ENCODE peak calls at places on chromosome 6, in nine cellular contexts. Y is endodermal cell; V is GM12865; A is NCI-H1930; T is NCI-H1105 treated with DMSO at 0.1 percent for 48 hours; F is NCI-H774; S is activated T-helper 1 cell treated with anti-CD3 and anti-CD28 coated beads, Interleukin-2, amount 50 U/mL, for 16 hours; H is amygdala; N is hippocampal formation. X is an unnamed sample.

GRCh38 chr6:118495639-118496296 is 52.3 kb upstream of the PLN start:
- DNase-seq in V (no peak), A (no peak), Y (no peak), T (no peak), H (no peak), S (no peak), F (no peak), N (no peak), X (no peak)

GRCh38 chr6:33160728-33161323 is 31.4 kb downstream of the COL11A2 start:
- DNase-seq in H (no peak), S (no peak), A (no peak), Y (peak), T (no peak), F (no peak), V (no peak), N (peak), X (peak)

GRCh38 chr6:101395345-101395744 is 1.8 kb downstream of the GRIK2 start:
- DNase-seq in V (no peak), A (no peak), S (no peak), F (no peak), H (no peak), Y (no peak), N (peak), T (peak), X (no peak)

GRCh38 chr6:152462716-152463115 is 174.4 kb downstream of the SYNE1 start:
- DNase-seq in V (no peak), F (no peak), Y (no peak), S (no peak), A (no peak), T (no peak), N (no peak), H (no peak), X (no peak)

GRCh38 chr6:139161169-139161568 is 26.3 kb downstream of the HECA start:
- DNase-seq in S (peak), A (no peak), N (no peak), T (no peak), F (peak), V (peak), H (no peak), Y (no peak), X (no peak)

GRCh38 chr6:64294034-64294433 is 658.4 kb downstream of the PHF3 start:
- DNase-seq in Y (no peak), H (no peak), T (no peak), F (no peak), A (no peak), V (no peak), N (no peak), S (no peak), X (no peak)

GRCh38 chr6:77762386-77762785 is 109.5 kb downstream of the MEI4 start:
- DNase-seq in H (no peak), Y (no peak), S (no peak), T (no peak), V (no peak), A (no peak), F (no peak), N (no peak), X (no peak)

GRCh38 chr6:125670586-125670985 is 78.8 kb upstream of the HEY2 start:
- DNase-seq in F (no peak), A (no peak), T (no peak), V (no peak), Y (peak), N (no peak), H (no peak), S (no peak), X (no peak)

GRCh38 chr6:127515234-127515793 is 3.8 kb downstream of the MTCL3 start:
- DNase-seq in T (peak), F (peak), N (peak), A (peak), Y (peak), S (no peak), H (peak), V (no peak), X (no peak)

GRCh38 chr6:36040958-36041357 is 13.3 kb downstream of the MAPK14 start:
- DNase-seq in V (no peak), S (no peak), A (no peak), T (no peak), F (no peak), H (no peak), N (no peak), Y (no peak), X (no peak)

GRCh38 chr6:21386744-21387143 is 206.8 kb upstream of the SOX4 start:
- DNase-seq in S (no peak), V (no peak), Y (peak), T (no peak), H (no peak), F (no peak), N (no peak), A (no peak), X (no peak)

GRCh38 chr6:39076086-39076992 is 27.8 kb downstream of the GLP1R start:
- DNase-seq in F (no peak), T (no peak), A (no peak), N (no peak), H (no peak), V (no peak), Y (peak), S (no peak), X (no peak)

GRCh38 chr6:24495516-24495847 is 713 bp downstream of the ALDH5A1 start:
- DNase-seq in F (peak), Y (peak), V (peak), S (peak), H (peak), A (no peak), T (no peak), N (peak), X (peak)

GRCh38 chr6:27145731-27146455 is 101.6 kb upstream of the PRSS16 start:
- DNase-seq in V (peak), H (peak), T (peak), Y (peak), S (peak), N (peak), F (peak), A (peak), X (peak)

GRCh38 chr6:29653452-29654038 is 3.3 kb upstream of the MOG start:
- DNase-seq in N (peak), Y (peak), T (peak), H (no peak), V (peak), F (peak), S (no peak), A (peak), X (no peak)

GRCh38 chr6:124233221-124233620 is 429.6 kb downstream of the NKAIN2 start:
- DNase-seq in A (no peak), Y (no peak), V (no peak), N (no peak), F (no peak), H (no peak), T (no peak), S (no peak), X (no peak)

GRCh38 chr6:20575691-20576451 is 41.6 kb downstream of the CDKAL1 start:
- DNase-seq in Y (no peak), F (no peak), V (no peak), A (no peak), H (no peak), T (peak), N (no peak), S (no peak), X (no peak)

GRCh38 chr6:159981171-159981571 is 12.3 kb downstream of the IGF2R start:
- DNase-seq in S (no peak), V (no peak), F (no peak), H (no peak), N (no peak), A (no peak), Y (no peak), T (no peak), X (no peak)

GRCh38 chr6:141548969-141549368 is 583.8 kb upstream of the GJE1 start:
- DNase-seq in Y (no peak), T (no peak), S (no peak), F (no peak), V (no peak), H (no peak), N (no peak), A (no peak), X (no peak)

GRCh38 chr6:110255356-110255755 is 75.1 kb downstream of the CDC40 start:
- DNase-seq in Y (peak), F (no peak), S (no peak), A (no peak), T (no peak), N (no peak), H (no peak), V (peak), X (peak)

GRCh38 chr6:101085327-101085726 is 204.2 kb upstream of the ASCC3 start:
- DNase-seq in A (no peak), S (no peak), F (no peak), N (no peak), T (no peak), Y (no peak), H (no peak), V (no peak), X (no peak)

GRCh38 chr6:34154668-34155447 is 9.0 kb upstream of the GRM4 start:
- DNase-seq in F (peak), V (peak), Y (peak), T (peak), H (peak), S (peak), A (peak), N (no peak), X (no peak)

GRCh38 chr6:3355358-3356055 is 96.8 kb downstream of the PSMG4 start:
- DNase-seq in Y (peak), H (no peak), A (no peak), F (no peak), S (no peak), N (peak), T (peak), V (no peak), X (peak)

GRCh38 chr6:87936065-87936464 is 111.6 kb upstream of the SPACA1 start:
- DNase-seq in V (no peak), H (no peak), T (no peak), F (no peak), A (no peak), S (no peak), N (no peak), Y (no peak), X (no peak)

GRCh38 chr6:112574190-112574589 is 227.1 kb downstream of the RFPL4B start:
- DNase-seq in A (no peak), F (no peak), T (no peak), S (no peak), H (no peak), N (no peak), Y (peak), V (no peak), X (no peak)

GRCh38 chr6:2505624-2506023 is 245.1 kb downstream of the MYLK4 start:
- DNase-seq in V (peak), S (no peak), N (no peak), Y (peak), T (no peak), F (no peak), A (peak), H (no peak), X (no peak)

GRCh38 chr6:41325446-41326066 is 9.9 kb upstream of the NCR2 start:
- DNase-seq in T (no peak), N (no peak), F (no peak), A (no peak), V (no peak), H (no peak), Y (no peak), S (no peak), X (no peak)

GRCh38 chr6:14921170-14921569 is 324.7 kb upstream of the JARID2 start:
- DNase-seq in S (no peak), T (no peak), H (peak), V (no peak), Y (peak), F (peak), N (no peak), A (no peak), X (peak)

GRCh38 chr6:4896401-4896800 is 107.4 kb downstream of the RPP40 start:
- DNase-seq in H (no peak), T (no peak), Y (no peak), N (no peak), V (no peak), A (no peak), F (no peak), S (no peak), X (no peak)

X was measured in left colon.